ENCODE peak calls at places on chromosome 1, in six cellular contexts. One of them, this sample, is unnamed.

GRCh38 chr1:6646499-6647148 is 22.0 kb downstream of the THAP3 start:
- DNase-seq in tibial nerve: no peak
- DNase-seq in heart left ventricle: no peak
- DNase-seq in A549: peak; percentile 31
- DNase-seq in transverse colon: no peak
- DNase-seq in uterus: peak; percentile 39
- DNase-seq in this sample: peak; percentile 29

GRCh38 chr1:71339238-71339637 is 258.4 kb upstream of the ZRANB2 start:
- DNase-seq in tibial nerve: no peak
- DNase-seq in uterus: no peak
- DNase-seq in heart left ventricle: no peak
- DNase-seq in transverse colon: no peak
- DNase-seq in A549: no peak
- DNase-seq in this sample: no peak

GRCh38 chr1:51272916-51273315 is 36.8 kb downstream of the RNF11 start:
- DNase-seq in A549: no peak
- DNase-seq in heart left ventricle: no peak
- DNase-seq in transverse colon: no peak
- DNase-seq in tibial nerve: no peak
- DNase-seq in uterus: no peak
- DNase-seq in this sample: no peak

GRCh38 chr1:70487910-70488665 is 77.0 kb downstream of the CTH start:
- DNase-seq in heart left ventricle: no peak
- DNase-seq in tibial nerve: no peak
- DNase-seq in uterus: no peak
- DNase-seq in transverse colon: peak; percentile 14
- DNase-seq in A549: peak; percentile 36
- DNase-seq in this sample: peak; percentile 3

GRCh38 chr1:116330342-116330652 is 42.7 kb upstream of the ATP1A1 start:
- DNase-seq in uterus: no peak
- DNase-seq in transverse colon: no peak
- DNase-seq in A549: no peak
- DNase-seq in heart left ventricle: no peak
- DNase-seq in tibial nerve: no peak
- DNase-seq in this sample: peak; percentile 87

GRCh38 chr1:3988431-3988830 is 88.4 kb upstream of the C1orf174 start:
- DNase-seq in tibial nerve: no peak
- DNase-seq in uterus: no peak
- DNase-seq in heart left ventricle: no peak
- DNase-seq in A549: no peak
- DNase-seq in transverse colon: no peak
- DNase-seq in this sample: no peak

GRCh38 chr1:3460653-3461237 is 6.3 kb downstream of the ARHGEF16 start:
- DNase-seq in tibial nerve: no peak
- DNase-seq in uterus: no peak
- DNase-seq in heart left ventricle: peak; percentile 35
- DNase-seq in transverse colon: peak; percentile 41
- DNase-seq in A549: no peak
- DNase-seq in this sample: no peak

GRCh38 chr1:25991937-25992688 is 5.8 kb downstream of the PAFAH2 start:
- DNase-seq in uterus: no peak
- DNase-seq in heart left ventricle: no peak
- DNase-seq in A549: no peak
- DNase-seq in tibial nerve: no peak
- DNase-seq in transverse colon: no peak
- DNase-seq in this sample: no peak

GRCh38 chr1:114259517-114260160 is 106.0 kb upstream of the SYT6 start:
- DNase-seq in tibial nerve: no peak
- DNase-seq in uterus: no peak
- DNase-seq in A549: no peak
- DNase-seq in heart left ventricle: peak; percentile 41
- DNase-seq in transverse colon: no peak
- DNase-seq in this sample: no peak

GRCh38 chr1:91708691-91709090 is 177.3 kb downstream of the TGFBR3 start:
- DNase-seq in A549: no peak
- DNase-seq in tibial nerve: no peak
- DNase-seq in heart left ventricle: no peak
- DNase-seq in uterus: no peak
- DNase-seq in transverse colon: no peak
- DNase-seq in this sample: no peak

GRCh38 chr1:80448081-80448480 is 1352.7 kb upstream of the ADGRL2 start:
- DNase-seq in transverse colon: no peak
- DNase-seq in A549: no peak
- DNase-seq in uterus: no peak
- DNase-seq in heart left ventricle: no peak
- DNase-seq in tibial nerve: no peak
- DNase-seq in this sample: no peak

GRCh38 chr1:184866991-184867788 is 107.1 kb downstream of the NIBAN1 start:
- DNase-seq in A549: no peak
- DNase-seq in heart left ventricle: no peak
- DNase-seq in uterus: no peak
- DNase-seq in tibial nerve: no peak
- DNase-seq in transverse colon: peak; percentile 41
- DNase-seq in this sample: no peak

GRCh38 chr1:27392778-27393635 is 585 bp downstream of the GPR3 start:
- DNase-seq in transverse colon: no peak
- DNase-seq in A549: peak; percentile 28
- DNase-seq in heart left ventricle: no peak
- DNase-seq in tibial nerve: no peak
- DNase-seq in uterus: no peak
- DNase-seq in this sample: no peak

GRCh38 chr1:72357411-72357810 is 75.1 kb upstream of the NEGR1 start:
- DNase-seq in uterus: no peak
- DNase-seq in A549: no peak
- DNase-seq in heart left ventricle: no peak
- DNase-seq in transverse colon: no peak
- DNase-seq in tibial nerve: no peak
- DNase-seq in this sample: no peak

GRCh38 chr1:69568435-69569280 is 936 bp downstream of the LRRC7 start:
- DNase-seq in transverse colon: no peak
- DNase-seq in uterus: no peak
- DNase-seq in A549: no peak
- DNase-seq in heart left ventricle: no peak
- DNase-seq in tibial nerve: no peak
- DNase-seq in this sample: no peak

GRCh38 chr1:2879591-2879990 is 78.1 kb upstream of the TTC34 start:
- DNase-seq in uterus: no peak
- DNase-seq in heart left ventricle: no peak
- DNase-seq in transverse colon: no peak
- DNase-seq in tibial nerve: no peak
- DNase-seq in A549: no peak
- DNase-seq in this sample: no peak

GRCh38 chr1:18632711-18633427 is 2.2 kb downstream of the PAX7 start:
- DNase-seq in transverse colon: no peak
- DNase-seq in uterus: no peak
- DNase-seq in heart left ventricle: no peak
- DNase-seq in A549: peak; percentile 16
- DNase-seq in tibial nerve: no peak
- DNase-seq in this sample: no peak

DNA sequence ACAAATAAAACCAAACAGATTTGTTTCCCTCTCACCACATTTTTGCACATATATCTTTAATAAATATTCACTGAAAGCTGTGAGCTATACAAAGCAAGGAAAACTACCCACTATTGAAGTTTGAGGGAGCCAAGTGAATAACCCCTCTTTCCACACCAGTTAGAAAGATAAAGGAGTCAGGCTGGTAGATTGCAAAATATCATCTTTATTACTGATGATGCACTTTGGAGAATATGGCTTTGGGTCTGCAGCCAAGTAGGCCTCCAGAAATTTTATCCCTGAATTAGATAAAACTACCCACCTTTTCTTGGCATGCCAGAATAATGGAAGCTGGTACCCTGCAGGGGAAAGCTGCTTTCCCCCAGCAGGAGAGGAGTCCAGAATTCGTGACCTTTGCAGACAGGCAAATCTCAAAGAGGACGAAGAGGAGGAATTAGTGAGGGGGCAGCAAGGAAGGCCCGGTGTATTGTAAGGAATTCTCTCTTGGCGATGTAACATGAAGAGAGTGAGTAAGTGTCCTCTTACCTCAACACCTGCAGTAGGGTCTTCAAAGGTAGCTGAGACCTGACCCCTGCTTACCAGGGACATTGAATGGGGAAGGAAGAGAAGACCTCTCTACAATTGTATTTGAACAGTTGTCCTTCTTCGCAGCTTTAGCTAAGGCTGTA is 84.7 kb downstream of the LRRC8D start:
- DNase-seq in heart left ventricle: no peak
- DNase-seq in transverse colon: no peak
- DNase-seq in tibial nerve: no peak
- DNase-seq in A549: no peak
- DNase-seq in uterus: no peak
- DNase-seq in this sample: no peak
- H3K27ac ChIP-seq in heart left ventricle: no peak overlapping the region
- H3K27ac ChIP-seq in transverse colon: no peak overlapping the region
- H3K27ac ChIP-seq in tibial nerve: no peak overlapping the region
- H3K27ac ChIP-seq in A549: peak overlapping the region; percentile 97
- H3K27ac ChIP-seq in uterus: peak overlapping the region; percentile 70
- H3K27ac ChIP-seq in this sample: no peak overlapping the region

GRCh38 chr1:44811234-44811633 is 2.9 kb downstream of the BTBD19 start:
- DNase-seq in tibial nerve: peak; percentile 1
- DNase-seq in heart left ventricle: no peak
- DNase-seq in A549: no peak
- DNase-seq in uterus: peak; percentile 11
- DNase-seq in transverse colon: no peak
- DNase-seq in this sample: no peak

GRCh38 chr1:44807364-44808062 is 362 bp upstream of the DYNLT4 start:
- DNase-seq in transverse colon: peak; percentile 97
- DNase-seq in tibial nerve: peak; percentile 97
- DNase-seq in A549: peak; percentile 97
- DNase-seq in uterus: peak; percentile 99
- DNase-seq in heart left ventricle: peak; percentile 99
- DNase-seq in this sample: peak; percentile 84

GRCh38 chr1:44810101-44810761 is 1.9 kb downstream of the BTBD19 start:
- DNase-seq in A549: peak; percentile 50
- DNase-seq in heart left ventricle: peak; percentile 67
- DNase-seq in transverse colon: peak; percentile 31
- DNase-seq in uterus: no peak
- DNase-seq in tibial nerve: peak; percentile 43
- DNase-seq in this sample: peak; percentile 66

GRCh38 chr1:44808063-44808937 is at the start of gene BTBD19:
- DNase-seq in tibial nerve: peak; percentile 74
- DNase-seq in uterus: peak; percentile 91
- DNase-seq in A549: peak; percentile 65
- DNase-seq in transverse colon: peak; percentile 64
- DNase-seq in heart left ventricle: peak; percentile 90
- DNase-seq in this sample: no peak

GRCh38 chr1:44808938-44809917 is 905 bp downstream of the BTBD19 start:
- DNase-seq in tibial nerve: no peak
- DNase-seq in heart left ventricle: peak; percentile 75
- DNase-seq in transverse colon: peak; percentile 68
- DNase-seq in A549: peak; percentile 46
- DNase-seq in uterus: peak; percentile 73
- DNase-seq in this sample: no peak
- TF ChIP-seq POLR2A in tibial nerve: no peak
- TF ChIP-seq POLR2A in heart left ventricle: no peak
- TF ChIP-seq POLR2A in transverse colon: peak; percentile 46
- TF ChIP-seq POLR2A in A549: no peak
- TF ChIP-seq POLR2A in uterus: peak; percentile 13
- TF ChIP-seq POLR2A in this sample: no peak

DNA sequence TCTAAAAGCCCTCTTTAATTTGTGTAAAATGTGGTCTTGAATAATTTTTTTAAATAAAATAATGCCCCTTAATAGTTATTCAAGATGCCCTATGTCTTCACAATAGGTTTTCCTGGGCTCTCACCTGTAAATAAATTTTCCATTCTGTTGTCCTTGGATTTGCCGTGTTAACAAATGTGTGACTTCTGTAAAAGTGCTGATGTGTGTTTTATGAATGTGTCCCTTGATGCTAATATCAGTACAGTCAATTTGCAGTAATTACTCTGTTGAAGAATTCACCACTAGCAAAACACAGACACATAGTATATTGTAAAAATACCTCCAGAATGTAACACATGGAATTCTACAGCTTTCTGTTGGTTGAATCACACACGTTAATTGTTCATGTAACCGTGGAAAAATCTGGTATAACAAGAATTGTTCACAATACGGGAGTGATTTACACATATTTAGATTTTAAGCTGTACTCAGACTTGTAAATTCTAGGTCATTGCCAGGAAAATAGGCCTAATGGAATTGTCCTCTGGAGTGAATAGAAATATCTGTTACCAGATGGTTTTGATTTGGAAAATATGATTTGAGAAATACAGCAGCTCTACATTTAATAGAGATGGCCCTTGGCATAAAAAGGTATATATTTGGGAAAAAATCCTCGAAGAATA is 36.8 kb upstream of the KCNK2 start:
- DNase-seq in heart left ventricle: no peak
- DNase-seq in transverse colon: no peak
- DNase-seq in A549: no peak
- DNase-seq in tibial nerve: no peak
- DNase-seq in uterus: no peak
- DNase-seq in this sample: no peak
- H3K4me1 ChIP-seq in heart left ventricle: no peaks in the 10 kb centered on the region
- H3K4me1 ChIP-seq in transverse colon: no peaks in the 10 kb centered on the region
- H3K4me1 ChIP-seq in A549: no peaks in the 10 kb centered on the region
- H3K4me1 ChIP-seq in tibial nerve: no peaks in the 10 kb centered on the region
- H3K4me1 ChIP-seq in uterus: no peaks in the 10 kb centered on the region
- H3K4me1 ChIP-seq in this sample: no peaks in the 10 kb centered on the region

GRCh38 chr1:155012052-155012546 is 9.5 kb downstream of the ZBTB7B start:
- DNase-seq in uterus: peak; percentile 72
- DNase-seq in transverse colon: peak; percentile 85
- DNase-seq in heart left ventricle: peak; percentile 72
- DNase-seq in A549: peak; percentile 86
- DNase-seq in tibial nerve: peak; percentile 75
- DNase-seq in this sample: peak; percentile 73

GRCh38 chr1:155010211-155010918 is 7.8 kb downstream of the ZBTB7B start:
- DNase-seq in transverse colon: no peak
- DNase-seq in uterus: no peak
- DNase-seq in tibial nerve: no peak
- DNase-seq in A549: no peak
- DNase-seq in heart left ventricle: no peak
- DNase-seq in this sample: no peak

GRCh38 chr1:155012760-155013602 is 10.4 kb downstream of the ZBTB7B start:
- DNase-seq in A549: no peak
- DNase-seq in heart left ventricle: no peak
- DNase-seq in transverse colon: no peak
- DNase-seq in tibial nerve: no peak
- DNase-seq in uterus: no peak
- DNase-seq in this sample: no peak

GRCh38 chr1:155011004-155011416 is 8.4 kb downstream of the ZBTB7B start:
- DNase-seq in A549: no peak
- DNase-seq in transverse colon: no peak
- DNase-seq in heart left ventricle: peak; percentile 20
- DNase-seq in uterus: no peak
- DNase-seq in tibial nerve: no peak
- DNase-seq in this sample: no peak

GRCh38 chr1:155011437-155011907 is 8.9 kb downstream of the ZBTB7B start:
- DNase-seq in transverse colon: no peak
- DNase-seq in heart left ventricle: peak; percentile 15
- DNase-seq in tibial nerve: no peak
- DNase-seq in A549: no peak
- DNase-seq in uterus: no peak
- DNase-seq in this sample: peak; percentile 39
- H3K27ac ChIP-seq in transverse colon: peak overlapping the region; percentile 98
- H3K27ac ChIP-seq in heart left ventricle: peak overlapping the region; percentile 28
- H3K27ac ChIP-seq in tibial nerve: peak overlapping the region; percentile 74
- H3K27ac ChIP-seq in A549: peak overlapping the region; percentile 100
- H3K27ac ChIP-seq in uterus: peak overlapping the region; percentile 57
- H3K27ac ChIP-seq in this sample: peak overlapping the region; percentile 100